ENCODE peak calls at places on chromosomes 11 and 22, in four cellular contexts. G is CD8-positive, alpha-beta T cell; H is K562; L is SJSA1. I is an unnamed sample. For H3K9me3, the result is how much of the 10 kb centered on the place peaks cover.

GRCh38 chr22:41862160-41862529 is 29.2 kb downstream of the SREBF2 start:
- DNase-seq in G (peak), H (peak), L (peak), I (peak)

GRCh38 chr11:96736591-96736990 is 346.8 kb downstream of the JRKL start:
- DNase-seq in G (no peak), H (no peak), L (no peak), I (no peak)

GRCh38 chr22:43242627-43243026 is 55.7 kb upstream of the TTLL12 start:
- DNase-seq in G (no peak), H (no peak), L (no peak), I (no peak)

GRCh38 chr22:45398214-45398613 is 15.2 kb downstream of the SMC1B start:
- DNase-seq in G (no peak), H (no peak), L (no peak), I (no peak)

GRCh38 chr11:64409707-64410395 is 50.9 kb downstream of the RPS6KA4 start:
- DNase-seq in G (no peak), H (no peak), L (no peak), I (no peak)

GRCh38 chr11:61756452-61757212 is 4.2 kb downstream of the MYRF start:
- DNase-seq in G (peak), H (peak), L (peak), I (no peak)

GRCh38 chr11:128579790-128580504 is 7.4 kb downstream of the ETS1 start:
- DNase-seq in G (no peak), H (no peak), L (no peak), I (no peak)

GRCh38 chr11:61922539-61922938 is 5.2 kb upstream of the RAB3IL1 start:
- DNase-seq in G (no peak), H (peak), L (peak), I (no peak)

GRCh38 chr22:50399751-50400331 is 56.7 kb downstream of the PPP6R2 start:
- DNase-seq in G (peak), H (peak), L (no peak), I (no peak)

GRCh38 chr11:57314221-57314973 is 10.4 kb downstream of the TNKS1BP1 start:
- DNase-seq in G (no peak), H (no peak), L (no peak), I (no peak)

GRCh38 chr11:69400769-69401590 is 80.5 kb upstream of the LINC01488 start:
- DNase-seq in G (no peak), H (peak), L (no peak), I (no peak)

GRCh38 chr11:79485694-79486093 is 44.9 kb upstream of the TENM4 start:
- DNase-seq in G (no peak), H (no peak), L (no peak), I (no peak)

GRCh38 chr11:86905252-86905651 is 49.9 kb downstream of the FZD4 start:
- DNase-seq in G (no peak), H (no peak), L (no peak), I (no peak)

GRCh38 chr22:49298834-49299750 is 528.6 kb downstream of the BRD1 start:
- DNase-seq in G (no peak), H (no peak), L (no peak), I (no peak)
- H3K9me3 ChIP-seq in G (under half), H (under half), L (under half), I (under half)

DNA sequence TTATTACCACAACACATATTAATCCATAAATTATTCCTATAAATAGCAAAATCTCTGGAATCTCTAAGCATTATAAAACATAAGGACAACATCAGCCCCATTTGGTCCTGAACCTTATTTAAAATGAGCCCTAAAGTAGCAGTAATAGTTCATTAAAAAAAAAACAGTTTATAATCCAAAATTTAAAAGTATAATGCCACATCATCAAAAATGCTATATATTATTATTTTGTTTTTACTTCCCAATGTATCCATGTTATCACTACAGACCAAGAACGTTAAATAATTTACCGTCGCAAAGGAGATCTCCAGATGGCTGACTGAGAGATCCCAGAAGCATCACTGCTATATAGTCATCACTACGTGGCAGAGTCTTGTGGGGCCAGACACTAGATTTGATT is 19.6 kb downstream of the GUCY1A2 start:
- DNase-seq in G (no peak), H (no peak), L (no peak), I (no peak)
- H3K9me3 ChIP-seq in G (under half), H (under half), L (under half), I (under half)

GRCh38 chr22:11628651-11629511 is 3899.1 kb upstream of the OR11H1 start:
- DNase-seq in G (no peak), H (no peak), L (no peak), I (no peak)
- H3K9me3 ChIP-seq in G (under half), H (under half), L (under half), I (under half)

GRCh38 chr11:76307416-76307815 is 73.5 kb downstream of the THAP12 start:
- DNase-seq in G (no peak), H (no peak), L (no peak), I (no peak)

GRCh38 chr11:76307978-76308747 is 72.8 kb downstream of the THAP12 start:
- DNase-seq in G (no peak), H (no peak), L (no peak), I (no peak)

GRCh38 chr11:76313913-76314740 is 66.8 kb downstream of the THAP12 start:
- DNase-seq in G (no peak), H (no peak), L (no peak), I (no peak)

GRCh38 chr11:76313271-76313670 is 67.7 kb downstream of the THAP12 start:
- DNase-seq in G (no peak), H (no peak), L (no peak), I (no peak)

GRCh38 chr11:76310832-76311231 is 70.1 kb downstream of the THAP12 start:
- DNase-seq in G (no peak), H (no peak), L (no peak), I (no peak)
- H3K9me3 ChIP-seq in G (under half), H (under half), L (under half), I (under half)